ENCODE peak calls at places on chromosomes 12 and 14, in six cellular contexts. T is activated CD4-positive, alpha-beta T cell treated with anti-CD3 and anti-CD28 coated beads, Interleukin-2, amount 50 U/mL, for 1 hour; D is lower leg skin; Q is activated CD8-positive, alpha-beta memory T cell treated with anti-CD3 and anti-CD28 coated beads for 48 hours; C is cardiac fibroblast; N is fibroblast of pulmonary artery. M is an unnamed sample.

GRCh38 chr12:16756833-16757552 is 151.0 kb upstream of the LMO3 start:
- DNase-seq in T (no peak), D (no peak), Q (no peak), C (no peak), N (no peak), M (no peak)

GRCh38 chr12:120117961-120118709 is 1.6 kb upstream of the RAB35 start:
- DNase-seq in T (no peak), D (no peak), Q (no peak), C (peak), N (peak), M (no peak)

GRCh38 chr12:78864483-78865296 is at the start of gene SYT1:
- DNase-seq in T (no peak), D (no peak), Q (no peak), C (peak), N (peak), M (no peak)

GRCh38 chr12:43742106-43742505 is 16.5 kb downstream of the PUS7L start:
- DNase-seq in T (no peak), D (no peak), Q (no peak), C (peak), N (peak), M (no peak)

GRCh38 chr12:48999371-49000131 is at the start of gene DDN:
- DNase-seq in T (peak), D (no peak), Q (no peak), C (peak), N (no peak), M (no peak)

GRCh38 chr12:90816353-90817089 is 138.5 kb downstream of the CCER1 start:
- DNase-seq in T (no peak), D (no peak), Q (no peak), C (peak), N (peak), M (peak)

GRCh38 chr12:2891240-2892053 is 756 bp downstream of the TULP3 start:
- DNase-seq in T (peak), D (peak), Q (no peak), C (peak), N (peak), M (no peak)

GRCh38 chr14:94392510-94392935 is 4.1 kb upstream of the SERPINA1 start:
- DNase-seq in T (no peak), D (peak), Q (no peak), C (peak), N (peak), M (no peak)